ENCODE peak calls at places on chromosomes 12 and 14, in seven cellular contexts. E, N, J, O, P, B and M are unnamed samples.

GRCh38 chr14:36580856-36581831 is 1.3 kb downstream of the NKX2-8 start:
- DNase-seq in E (peak; percentile 83), N (no peak), J (no peak), O (no peak), P (peak; percentile 80), B (peak; percentile 53), M (no peak)

GRCh38 chr14:60646202-60646886 is 2.9 kb downstream of the SIX1 start:
- DNase-seq in E (peak; percentile 51), N (peak; percentile 51), J (no peak), O (no peak), P (no peak), B (no peak), M (no peak)

GRCh38 chr14:102655154-102655553 is 62.7 kb downstream of the RCOR1 start:
- DNase-seq in E (no peak), N (no peak), J (no peak), O (no peak), P (peak; percentile 52), B (no peak), M (no peak)

GRCh38 chr12:117587646-117588287 is 226.3 kb upstream of the NOS1 start:
- DNase-seq in E (peak; percentile 78), N (peak; percentile 69), J (peak; percentile 8), O (peak; percentile 66), P (peak; percentile 4), B (peak; percentile 71), M (peak; percentile 78)

GRCh38 chr14:32008602-32009193 is 68.4 kb upstream of the ARHGAP5 start:
- DNase-seq in E (no peak), N (no peak), J (no peak), O (no peak), P (no peak), B (no peak), M (no peak)

GRCh38 chr14:76235628-76236027 is 83.9 kb downstream of the GPATCH2L start:
- DNase-seq in E (no peak), N (no peak), J (no peak), O (no peak), P (no peak), B (no peak), M (no peak)

GRCh38 chr14:38329236-38329635 is 73.3 kb upstream of the CLEC14A start:
- DNase-seq in E (no peak), N (no peak), J (no peak), O (no peak), P (no peak), B (no peak), M (no peak)

GRCh38 chr12:124780752-124781685 is 82.6 kb downstream of the SCARB1 start:
- DNase-seq in E (no peak), N (no peak), J (no peak), O (no peak), P (peak; percentile 21), B (no peak), M (no peak)

GRCh38 chr12:97465012-97465345 is 2.4 kb downstream of the RMST start:
- DNase-seq in E (peak; percentile 58), N (no peak), J (no peak), O (no peak), P (no peak), B (no peak), M (no peak)

GRCh38 chr14:96741151-96741977 is 55.8 kb upstream of the VRK1 start:
- DNase-seq in E (peak; percentile 79), N (peak; percentile 76), J (peak; percentile 73), O (peak; percentile 68), P (peak; percentile 37), B (peak; percentile 79), M (peak; percentile 77)

GRCh38 chr12:26471560-26471959 is 276.2 kb downstream of the SSPN start:
- DNase-seq in E (no peak), N (no peak), J (no peak), O (no peak), P (peak; percentile 13), B (no peak), M (no peak)

GRCh38 chr12:126107659-126108058 is 1042.4 kb downstream of the AACS start:
- DNase-seq in E (peak; percentile 58), N (no peak), J (no peak), O (no peak), P (no peak), B (no peak), M (no peak)

GRCh38 chr12:116922194-116922897 is 11.6 kb downstream of the FBXW8 start:
- DNase-seq in E (no peak), N (no peak), J (no peak), O (no peak), P (no peak), B (no peak), M (no peak)

GRCh38 chr14:76056128-76056527 is 70.6 kb downstream of the IFT43 start:
- DNase-seq in E (no peak), N (no peak), J (no peak), O (no peak), P (peak; percentile 0), B (no peak), M (no peak)

GRCh38 chr12:116595186-116595585 is 36.0 kb downstream of the MAP1LC3B2 start:
- DNase-seq in E (no peak), N (no peak), J (no peak), O (no peak), P (no peak), B (peak; percentile 70), M (no peak)

GRCh38 chr12:4030938-4031702 is 157.9 kb upstream of the PARP11 start:
- DNase-seq in E (peak; percentile 98), N (peak; percentile 92), J (peak; percentile 77), O (peak; percentile 86), P (peak; percentile 99), B (peak; percentile 86), M (peak; percentile 68)

GRCh38 chr14:54625158-54625557 is 58.2 kb downstream of the SAMD4A start:
- DNase-seq in E (no peak), N (no peak), J (no peak), O (no peak), P (no peak), B (no peak), M (no peak)

GRCh38 chr14:20630340-20631022 is 11.0 kb downstream of the OR6S1 start:
- DNase-seq in E (peak; percentile 60), N (no peak), J (no peak), O (no peak), P (peak; percentile 73), B (no peak), M (no peak)

GRCh38 chr14:49915085-49915484 is 22.2 kb downstream of the ARF6 start:
- DNase-seq in E (no peak), N (no peak), J (no peak), O (no peak), P (no peak), B (no peak), M (no peak)

GRCh38 chr14:94282991-94283723 is 9.9 kb downstream of the SERPINA10 start:
- DNase-seq in E (no peak), N (no peak), J (no peak), O (no peak), P (no peak), B (no peak), M (no peak)

GRCh38 chr12:43278268-43278832 is 273.7 kb downstream of the ADAMTS20 start:
- DNase-seq in E (no peak), N (no peak), J (no peak), O (no peak), P (no peak), B (no peak), M (no peak)

GRCh38 chr14:92259613-92260357 is 63.2 kb upstream of the SLC24A4 start:
- DNase-seq in E (peak; percentile 34), N (no peak), J (no peak), O (no peak), P (no peak), B (no peak), M (no peak)
- H3K27ac ChIP-seq in E (no peak overlapping the region), N (no peak overlapping the region), J (no peak overlapping the region), O (no peak overlapping the region), P (no peak overlapping the region), B (no peak overlapping the region), M (peak overlapping the region; percentile 25)

GRCh38 chr12:123059501-123059900 is 79.0 kb downstream of the ARL6IP4 start:
- DNase-seq in E (no peak), N (no peak), J (no peak), O (no peak), P (no peak), B (no peak), M (no peak)
- H3K27ac ChIP-seq in E (no peak overlapping the region), N (peak overlapping the region; percentile 41), J (no peak overlapping the region), O (peak overlapping the region; percentile 60), P (no peak overlapping the region), B (peak overlapping the region; percentile 4), M (peak overlapping the region; percentile 71)

DNA sequence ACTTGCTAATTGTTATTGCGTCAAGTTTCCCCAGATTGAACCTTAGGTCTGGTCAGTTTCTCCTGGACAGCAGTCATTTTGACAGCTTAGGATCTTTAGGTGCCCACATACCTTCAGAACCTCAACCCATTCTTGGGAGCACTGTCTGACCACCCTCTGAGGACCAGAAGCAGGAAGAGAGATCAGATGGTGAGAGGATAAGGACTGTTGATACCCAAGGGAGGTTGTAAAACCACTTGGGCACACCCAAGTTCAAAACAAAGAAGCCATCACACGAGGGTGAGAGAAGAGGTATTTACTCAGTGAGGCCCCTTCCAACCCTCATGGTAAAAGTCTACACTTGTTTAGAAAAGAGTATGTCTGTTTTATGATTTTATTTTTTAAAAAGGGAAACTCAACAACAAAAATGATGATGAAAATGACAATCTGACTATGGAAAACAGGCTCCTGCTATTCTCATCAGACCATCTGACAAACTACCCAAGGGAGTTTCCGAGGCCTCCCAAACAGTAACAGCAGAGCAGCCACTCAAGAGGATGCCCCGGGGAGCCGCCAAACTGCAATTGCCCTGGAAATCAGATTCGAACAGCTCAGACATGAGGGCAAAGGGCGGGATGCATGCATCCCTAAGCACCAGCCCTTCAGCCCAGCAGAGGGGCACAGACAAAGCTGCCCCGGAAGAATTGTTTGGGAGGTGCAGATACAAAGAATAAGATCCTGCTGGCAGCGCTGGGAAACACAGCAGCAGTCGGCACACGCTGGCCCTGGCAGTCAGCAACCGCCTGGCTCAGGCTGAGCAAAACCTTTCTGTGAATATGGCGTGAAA is 162.6 kb upstream of the PLEKHG7 start:
- DNase-seq in E (peak; percentile 73), N (peak; percentile 53), J (no peak), O (no peak), P (no peak), B (peak; percentile 25), M (no peak)
- H3K27ac ChIP-seq in E (no peak overlapping the region), N (peak overlapping the region; percentile 19), J (peak overlapping the region; percentile 21), O (no peak overlapping the region), P (no peak overlapping the region), B (no peak overlapping the region), M (peak overlapping the region; percentile 62)

DNA sequence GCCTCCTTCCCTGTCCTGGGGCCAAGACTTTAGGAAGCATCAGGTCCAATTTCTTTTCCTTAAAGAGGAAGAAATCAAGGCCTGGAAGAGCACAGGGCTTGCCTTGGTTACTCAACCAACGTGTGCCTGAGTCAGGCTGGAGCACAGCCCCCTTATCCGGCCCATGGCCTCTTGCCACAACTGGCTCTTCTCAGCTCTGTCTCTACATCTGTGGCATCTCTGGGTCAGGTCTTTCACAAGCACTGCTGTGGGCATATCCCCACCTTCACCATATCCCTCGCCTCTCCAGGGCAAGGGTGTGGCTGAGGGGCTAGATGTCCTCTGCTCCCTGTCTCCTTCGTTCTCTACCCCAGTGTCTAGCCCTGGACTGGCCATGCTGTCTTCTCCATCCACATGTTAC is 6.7 kb downstream of the MYH6 start:
- DNase-seq in E (no peak), N (peak; percentile 59), J (no peak), O (no peak), P (no peak), B (no peak), M (no peak)
- H3K27ac ChIP-seq in E (no peak overlapping the region), N (no peak overlapping the region), J (no peak overlapping the region), O (no peak overlapping the region), P (no peak overlapping the region), B (no peak overlapping the region), M (no peak overlapping the region)

DNA sequence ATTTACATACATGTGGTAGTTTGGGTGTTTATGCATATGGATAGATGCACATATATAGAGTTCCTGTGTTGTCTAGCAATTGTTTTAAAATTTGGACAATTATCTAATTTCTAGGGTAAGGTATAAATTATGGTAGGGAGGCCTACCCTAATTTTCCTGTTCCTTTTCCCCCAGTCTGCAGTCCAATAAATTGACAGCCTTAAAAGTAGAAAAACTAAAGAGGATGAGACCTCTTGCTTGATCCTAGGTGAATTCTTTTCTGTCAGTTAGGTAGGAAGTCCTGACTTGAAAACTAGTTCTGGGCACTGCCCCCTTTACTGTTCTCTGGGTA is 2.1 kb upstream of the CDKN1B start:
- DNase-seq in E (no peak), N (no peak), J (no peak), O (no peak), P (no peak), B (no peak), M (no peak)
- H3K27ac ChIP-seq in E (no peak overlapping the region), N (peak overlapping the region; percentile 98), J (peak overlapping the region; percentile 97), O (peak overlapping the region; percentile 100), P (no peak overlapping the region), B (peak overlapping the region; percentile 100), M (peak overlapping the region; percentile 98)